ENCODE peak calls at places on chromosome 11, in nine cellular contexts. D is activated CD8-positive, alpha-beta T cell treated with anti-CD3 and anti-CD28 coated beads for 36 hours; K is GM12865; R is type B pancreatic cell; Z is AG10803; T is testis; W is endothelial cell; H is heart left ventricle; J is SK-N-SH. X is an unnamed sample.

GRCh38 chr11:96275807-96276594 is 67.0 kb downstream of the MAML2 start:
- DNase-seq in K (no peak), Z (no peak), D (no peak), J (no peak), R (no peak), H (no peak), W (no peak), T (no peak), X (no peak)

GRCh38 chr11:32893091-32893946 is 708 bp downstream of the QSER1 start:
- DNase-seq in Z (peak; percentile 29), R (peak; percentile 84), J (peak; percentile 87), T (peak; percentile 62), H (peak; percentile 65), W (peak; percentile 82), D (peak; percentile 70), K (peak; percentile 67), X (peak; percentile 79)

GRCh38 chr11:36460220-36460619 is 49.9 kb downstream of the TRAF6 start:
- DNase-seq in J (no peak), K (no peak), R (peak; percentile 27), H (no peak), T (no peak), W (no peak), D (no peak), Z (no peak), X (no peak)

GRCh38 chr11:122229078-122229477 is 113.1 kb upstream of the BLID start:
- DNase-seq in W (no peak), J (no peak), K (no peak), D (no peak), Z (peak; percentile 97), R (no peak), T (no peak), H (no peak), X (no peak)

GRCh38 chr11:18791175-18792065 is at the start of gene PTPN5:
- DNase-seq in J (peak; percentile 66), K (no peak), R (no peak), D (no peak), Z (no peak), T (peak; percentile 42), W (peak; percentile 44), H (peak; percentile 66), X (no peak)

GRCh38 chr11:3947084-3947483 is 91.6 kb downstream of the STIM1 start:
- DNase-seq in T (peak; percentile 39), Z (peak; percentile 78), D (peak; percentile 70), H (no peak), K (peak; percentile 86), J (no peak), R (no peak), W (no peak), X (peak; percentile 13)

GRCh38 chr11:117587416-117587815 is 209.6 kb downstream of the DSCAML1 start:
- DNase-seq in D (no peak), T (no peak), Z (no peak), W (no peak), R (no peak), H (no peak), K (no peak), J (no peak), X (no peak)

GRCh38 chr11:78708388-78708787 is 133.7 kb upstream of the NARS2 start:
- DNase-seq in K (no peak), D (no peak), T (no peak), H (no peak), R (no peak), J (no peak), Z (peak; percentile 20), W (no peak), X (no peak)

GRCh38 chr11:126310229-126310991 is 6.5 kb downstream of the DCPS start:
- DNase-seq in W (peak; percentile 85), H (peak; percentile 89), J (peak; percentile 81), Z (peak; percentile 68), T (peak; percentile 90), R (peak; percentile 81), D (peak; percentile 75), K (peak; percentile 83), X (no peak)

GRCh38 chr11:120030411-120030810 is 107.5 kb downstream of the TRIM29 start:
- DNase-seq in R (no peak), D (no peak), H (no peak), K (no peak), T (no peak), W (no peak), J (no peak), Z (no peak), X (no peak)

GRCh38 chr11:255816-256215 is 19.0 kb downstream of the PSMD13 start:
- DNase-seq in R (no peak), T (no peak), J (no peak), H (no peak), W (no peak), Z (no peak), D (no peak), K (no peak), X (no peak)

GRCh38 chr11:259374-259773 is 18.8 kb upstream of the NLRP6 start:
- DNase-seq in R (no peak), D (no peak), K (no peak), W (no peak), H (no peak), Z (no peak), J (no peak), T (no peak), X (no peak)

GRCh38 chr11:256952-257737 is 20.4 kb downstream of the PSMD13 start:
- DNase-seq in H (no peak), W (no peak), J (no peak), T (no peak), K (peak; percentile 35), D (no peak), Z (no peak), R (no peak), X (peak; percentile 48)

GRCh38 chr11:255176-255575 is 18.4 kb downstream of the PSMD13 start:
- DNase-seq in D (no peak), K (no peak), W (no peak), Z (peak; percentile 19), T (no peak), J (no peak), R (no peak), H (no peak), X (no peak)

DNA sequence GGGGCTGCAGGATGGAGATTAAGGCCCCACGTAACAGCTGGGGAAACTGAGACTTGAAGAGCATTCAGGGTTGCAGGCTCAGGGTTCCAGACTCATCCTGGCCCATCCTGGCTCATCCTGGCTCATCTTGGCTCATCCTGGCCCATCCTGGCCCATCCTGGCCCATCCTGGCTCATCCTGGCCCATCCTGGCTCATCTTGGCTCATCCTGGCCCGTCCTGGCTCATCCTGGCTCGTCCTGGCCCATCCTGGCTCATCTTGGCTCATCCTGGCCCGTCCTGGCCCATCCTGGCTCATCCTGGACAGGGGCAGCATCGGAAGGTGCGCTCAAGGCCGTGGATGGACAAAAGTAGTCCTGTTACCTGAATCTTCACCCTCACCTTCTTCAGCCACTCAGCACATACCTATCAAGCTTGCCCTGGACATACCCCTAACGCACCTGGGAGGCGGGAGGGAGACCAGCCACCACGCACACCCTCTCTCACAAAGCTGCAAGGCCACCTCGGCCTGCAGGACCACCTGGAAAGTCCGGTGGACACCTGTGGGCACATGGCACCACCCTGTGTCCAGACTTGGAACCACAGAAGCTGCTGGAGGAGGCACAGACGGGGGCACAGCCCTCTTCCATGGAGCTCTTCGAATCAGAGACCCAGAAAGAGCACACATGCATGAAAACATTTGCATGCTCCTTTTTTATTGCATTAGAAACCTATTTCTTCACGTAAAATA is 20.3 kb upstream of the NLRP6 start:
- DNase-seq in J (no peak), H (no peak), W (no peak), K (peak; percentile 30), Z (no peak), R (no peak), D (peak; percentile 27), T (no peak), X (peak; percentile 38)
- TF ChIP-seq CTCF in J (no peak), H (no peak), W (no peak), K (peak; percentile 19), Z (no peak), R (no peak), D (no peak), T (no peak), X (peak; percentile 52)

DNA sequence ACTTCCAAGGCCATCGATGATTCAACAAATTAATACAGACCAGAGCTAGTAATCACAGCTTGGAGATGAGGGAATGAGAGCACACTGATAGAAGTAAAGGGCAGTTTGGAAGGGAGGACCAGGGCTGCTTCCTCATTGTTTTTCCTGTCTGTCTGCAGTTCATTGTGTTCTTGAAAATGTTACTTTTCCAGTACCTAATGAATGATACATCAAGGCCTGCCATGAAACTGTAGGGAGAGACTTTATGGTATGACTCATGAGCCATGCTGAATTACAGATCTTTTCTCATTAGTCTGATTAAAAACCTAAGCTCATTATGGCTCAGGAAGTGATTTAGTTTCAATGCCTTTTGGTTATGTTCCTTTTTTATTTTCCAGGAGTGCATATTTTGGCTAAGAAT is 855.6 kb downstream of the KCNA4 start:
- DNase-seq in J (no peak), T (no peak), H (no peak), Z (no peak), W (no peak), K (no peak), R (no peak), D (no peak), X (no peak)
- TF ChIP-seq CTCF in J (no peak), T (no peak), H (no peak), Z (no peak), W (no peak), K (no peak), R (no peak), D (no peak), X (no peak)

DNA sequence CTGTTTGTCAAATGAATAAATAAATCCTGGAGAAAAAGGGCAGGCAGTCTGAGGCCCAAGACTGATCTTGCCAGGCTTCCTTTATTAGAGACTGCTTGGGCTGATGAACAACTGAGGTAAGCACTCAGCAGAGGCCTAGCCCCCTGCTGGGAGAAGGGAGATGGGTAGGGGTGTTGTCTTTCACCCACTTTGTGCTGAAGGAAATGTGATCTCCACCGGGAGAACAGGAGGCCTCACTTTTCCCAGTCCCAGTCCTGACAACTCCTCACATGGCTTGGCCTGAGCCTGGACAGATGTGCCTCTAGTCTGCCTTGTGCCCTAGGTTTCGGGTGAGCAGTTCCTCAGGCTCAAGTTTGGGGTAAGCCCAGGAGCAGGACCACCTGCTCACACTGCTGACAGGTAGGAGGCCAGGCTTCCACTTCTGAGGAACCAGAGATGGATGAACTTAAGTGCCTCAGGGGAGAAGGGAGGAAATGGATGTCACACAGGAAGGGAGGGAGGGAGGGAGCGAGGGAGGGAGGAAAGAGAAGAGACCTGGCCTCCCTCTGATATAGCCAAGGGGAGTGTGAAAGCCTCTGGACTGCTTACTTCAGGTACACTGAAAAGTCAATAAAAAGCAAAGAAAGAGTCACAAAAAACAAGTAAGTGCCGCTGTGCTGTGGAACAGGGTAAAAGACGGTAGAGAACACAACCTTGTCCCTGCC is 8.1 kb downstream of the CLPB start:
- DNase-seq in J (no peak), H (no peak), W (no peak), T (no peak), D (no peak), R (no peak), K (no peak), Z (no peak), X (no peak)
- TF ChIP-seq CTCF in J (no peak), H (no peak), W (no peak), T (no peak), D (no peak), R (no peak), K (no peak), Z (no peak), X (no peak)

DNA sequence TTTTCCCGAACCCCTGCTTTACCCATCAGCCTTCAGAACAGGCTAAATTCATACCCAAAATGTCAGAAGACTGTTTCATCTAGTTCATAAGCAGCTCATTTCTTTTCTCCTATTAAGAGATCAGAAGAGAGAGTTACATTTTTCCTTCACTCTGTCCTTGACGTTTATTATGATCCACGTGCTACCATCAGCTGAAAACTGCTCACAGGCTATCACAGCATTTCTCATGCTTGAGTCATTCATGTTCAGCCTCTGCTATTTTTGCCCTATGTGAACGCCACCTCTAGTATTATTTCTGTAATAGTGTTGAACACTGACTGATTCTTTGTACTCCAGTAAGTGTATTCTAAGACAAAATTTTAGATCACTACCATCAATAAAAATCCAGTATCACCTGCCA is 51.9 kb downstream of the SLC1A2 start:
- DNase-seq in T (peak; percentile 31), R (no peak), J (no peak), H (no peak), K (no peak), W (no peak), D (no peak), Z (peak; percentile 77), X (no peak)
- TF ChIP-seq CTCF in T (no peak), R (no peak), J (no peak), H (no peak), K (no peak), W (no peak), D (no peak), Z (no peak), X (no peak)

X was measured in GM13977.